ENCODE peak calls at places on chromosomes 3 and 15, in five cellular contexts. I, V, P, Y and B are unnamed samples.

GRCh38 chr3:120147072-120147871 is 53.0 kb upstream of the GSK3B start:
- DNase-seq in P (no peak), I (peak), V (no peak), Y (no peak), B (no peak)

GRCh38 chr3:14561051-14561634 is 21.0 kb upstream of the GRIP2 start:
- DNase-seq in Y (no peak), P (no peak), I (no peak), V (no peak), B (no peak)

GRCh38 chr3:160400631-160401150 is 1.2 kb downstream of the SMC4 start:
- DNase-seq in Y (peak), I (peak), P (no peak), V (no peak), B (no peak)

GRCh38 chr3:50008931-50009330 is 69.0 kb downstream of the RBM6 start:
- DNase-seq in I (no peak), P (no peak), Y (no peak), V (no peak), B (no peak)

GRCh38 chr15:40567111-40567510 is 2.0 kb upstream of the RPUSD2 start:
- DNase-seq in Y (no peak), I (no peak), P (no peak), V (no peak), B (no peak)

GRCh38 chr3:137105277-137105977 is 147.6 kb downstream of the IL20RB start:
- DNase-seq in P (no peak), V (no peak), I (no peak), Y (no peak), B (peak)

GRCh38 chr3:176219970-176220369 is 977.3 kb downstream of the TBL1XR1 start:
- DNase-seq in V (peak), I (no peak), P (no peak), Y (no peak), B (no peak)

GRCh38 chr3:127454968-127455367 is 135.6 kb downstream of the TPRA1 start:
- DNase-seq in V (no peak), P (no peak), Y (peak), I (peak), B (no peak)

GRCh38 chr15:55230051-55230670 is 33.4 kb upstream of the RSL24D1 start:
- DNase-seq in I (no peak), Y (no peak), V (no peak), P (no peak), B (no peak)

GRCh38 chr3:171829841-171830559 is 13.1 kb upstream of the TMEM212 start:
- DNase-seq in P (no peak), I (peak), Y (peak), V (no peak), B (peak)

GRCh38 chr3:71478568-71478967 is 105.0 kb downstream of the FOXP1 start:
- DNase-seq in V (no peak), I (no peak), P (no peak), Y (no peak), B (no peak)

GRCh38 chr3:181855825-181856224 is 144.1 kb downstream of the SOX2 start:
- DNase-seq in I (peak), V (no peak), P (no peak), Y (no peak), B (no peak)

GRCh38 chr3:11059090-11059798 is 66.7 kb downstream of the SLC6A1 start:
- DNase-seq in I (peak), Y (peak), V (no peak), P (peak), B (peak)

GRCh38 chr15:48883699-48884098 is 5.8 kb downstream of the EID1 start:
- DNase-seq in Y (no peak), P (no peak), V (no peak), I (no peak), B (no peak)

GRCh38 chr3:103712320-103713008 is 1277.6 kb downstream of the ZPLD1 start:
- DNase-seq in P (no peak), I (no peak), Y (no peak), V (no peak), B (peak)

GRCh38 chr3:164452707-164453106 is 625.6 kb downstream of the SI start:
- DNase-seq in Y (no peak), I (no peak), P (no peak), V (no peak), B (no peak)

GRCh38 chr15:62809106-62809967 is 233.2 kb upstream of the TPM1 start:
- DNase-seq in V (no peak), Y (no peak), I (no peak), P (no peak), B (no peak)

GRCh38 chr15:67098768-67099282 is 33.4 kb downstream of the SMAD3 start:
- DNase-seq in V (no peak), P (no peak), Y (no peak), I (no peak), B (no peak)

GRCh38 chr3:112132975-112133448 is at the start of gene GCSAM:
- DNase-seq in I (peak), V (no peak), P (no peak), Y (peak), B (no peak)

GRCh38 chr3:29279276-29279675 is 1.6 kb upstream of the RBMS3 start:
- DNase-seq in P (no peak), V (no peak), I (no peak), Y (no peak), B (no peak)

GRCh38 chr3:106827515-106828213 is 549.6 kb upstream of the CCDC54 start:
- DNase-seq in V (no peak), P (no peak), I (no peak), Y (no peak), B (no peak)

GRCh38 chr3:190382082-190382481 is 5.9 kb upstream of the CLDN16 start:
- DNase-seq in Y (no peak), I (no peak), V (no peak), P (no peak), B (no peak)

GRCh38 chr15:39616731-39617455 is 36.0 kb downstream of the THBS1 start:
- DNase-seq in V (no peak), Y (no peak), P (no peak), I (no peak), B (no peak)

GRCh38 chr3:111803123-111803593 is 55.9 kb upstream of the PHLDB2 start:
- DNase-seq in V (no peak), I (peak), P (no peak), Y (peak), B (no peak)

GRCh38 chr3:167874667-167875372 is 139.3 kb downstream of the SERPINI1 start:
- DNase-seq in V (no peak), P (no peak), Y (no peak), I (no peak), B (no peak)
- TF ChIP-seq POLR2AphosphoS5 in V (no peak), P (no peak), Y (no peak), I (no peak), B (no peak)

GRCh38 chr15:56883088-56883487 is 35.4 kb upstream of the TCF12 start:
- DNase-seq in Y (no peak), I (no peak), V (no peak), P (no peak), B (no peak)

GRCh38 chr15:56887782-56888127 is 30.7 kb upstream of the TCF12 start:
- DNase-seq in Y (no peak), V (no peak), P (no peak), I (no peak), B (no peak)

GRCh38 chr15:56886450-56886856 is 32.0 kb upstream of the TCF12 start:
- DNase-seq in P (no peak), I (no peak), Y (no peak), V (no peak), B (no peak)

GRCh38 chr15:56890038-56890437 is 28.4 kb upstream of the TCF12 start:
- DNase-seq in P (no peak), V (no peak), I (no peak), Y (no peak), B (no peak)

GRCh38 chr15:56886878-56887781 is 31.3 kb upstream of the TCF12 start:
- DNase-seq in P (peak), I (peak), V (peak), Y (peak), B (peak)
- TF ChIP-seq POLR2AphosphoS5 in P (peak), I (peak), V (peak), Y (peak), B (peak)

GRCh38 chr3:8470801-8471200 is 30.8 kb upstream of the LMCD1 start:
- DNase-seq in P (no peak), V (no peak), I (no peak), Y (no peak), B (no peak)
- TF ChIP-seq POLR2AphosphoS5 in P (no peak), V (no peak), I (no peak), Y (no peak), B (no peak)

GRCh38 chr3:197597335-197597734 is 41.6 kb upstream of the BDH1 start:
- DNase-seq in I (no peak), Y (no peak), P (no peak), V (no peak), B (no peak)

GRCh38 chr3:197598404-197598980 is 42.7 kb upstream of the BDH1 start:
- DNase-seq in P (no peak), V (no peak), I (no peak), Y (no peak), B (no peak)

GRCh38 chr3:197600796-197601565 is 45.2 kb upstream of the BDH1 start:
- DNase-seq in P (no peak), I (no peak), Y (no peak), V (no peak), B (no peak)

GRCh38 chr3:197595470-197596185 is 39.9 kb upstream of the BDH1 start:
- DNase-seq in I (no peak), V (no peak), Y (no peak), P (no peak), B (no peak)

GRCh38 chr3:197599089-197599765 is 43.5 kb upstream of the BDH1 start:
- DNase-seq in P (peak), Y (peak), I (peak), V (peak), B (peak)
- TF ChIP-seq POLR2AphosphoS5 in P (no peak), Y (no peak), I (no peak), V (no peak), B (no peak)

GRCh38 chr3:98519351-98519750 is 3.4 kb downstream of the CLDND1 start:
- DNase-seq in V (no peak), Y (no peak), I (no peak), P (no peak), B (no peak)
- TF ChIP-seq POLR2AphosphoS5 in V (no peak), Y (no peak), I (no peak), P (peak), B (no peak)

GRCh38 chr3:62625278-62625677 is 249.9 kb downstream of the CADPS start:
- DNase-seq in V (no peak), Y (no peak), I (no peak), P (no peak), B (no peak)

GRCh38 chr3:62631471-62631870 is 243.7 kb downstream of the CADPS start:
- DNase-seq in V (no peak), Y (no peak), P (no peak), I (no peak), B (no peak)

GRCh38 chr3:62632510-62633294 is 242.5 kb downstream of the CADPS start:
- DNase-seq in P (no peak), I (no peak), V (no peak), Y (no peak), B (no peak)

GRCh38 chr3:62636235-62636826 is 238.9 kb downstream of the CADPS start:
- DNase-seq in P (no peak), V (no peak), I (no peak), Y (no peak), B (no peak)

DNA sequence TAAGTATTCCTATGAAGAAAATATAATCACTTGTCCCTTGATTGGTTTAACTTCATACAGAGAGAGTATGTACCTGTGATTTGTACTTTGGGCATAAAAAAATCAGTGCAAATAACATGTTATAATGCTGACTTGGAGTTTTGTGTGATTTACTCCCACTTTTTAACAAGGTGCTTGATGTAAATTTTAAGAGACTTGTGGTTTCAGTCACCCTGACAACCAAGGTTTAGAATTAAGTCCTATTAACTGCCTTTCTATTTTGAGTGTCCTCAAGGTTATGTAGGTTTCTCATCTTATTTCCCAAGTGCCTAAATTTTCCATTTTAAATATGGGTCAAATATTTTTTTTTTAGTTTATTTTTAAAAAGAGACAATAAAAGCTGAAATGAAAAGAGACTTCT is 244.6 kb downstream of the CADPS start:
- DNase-seq in V (no peak), Y (no peak), P (no peak), I (no peak), B (no peak)
- TF ChIP-seq POLR2AphosphoS5 in V (no peak), Y (no peak), P (no peak), I (no peak), B (no peak)

GRCh38 chr3:43997788-43998373 is 243.8 kb upstream of the TOPAZ1 start:
- DNase-seq in Y (no peak), V (no peak), I (no peak), P (no peak), B (no peak)
- TF ChIP-seq POLR2AphosphoS5 in Y (no peak), V (no peak), I (no peak), P (no peak), B (no peak)

GRCh38 chr3:195441971-195442572 is 748 bp downstream of the ACAP2 start:
- DNase-seq in V (no peak), Y (peak), P (no peak), I (peak), B (no peak)

GRCh38 chr3:195440379-195440778 is 2.4 kb downstream of the ACAP2 start:
- DNase-seq in V (no peak), P (no peak), Y (no peak), I (no peak), B (no peak)

GRCh38 chr3:195441051-195441450 is 1.8 kb downstream of the ACAP2 start:
- DNase-seq in I (no peak), V (no peak), P (no peak), Y (no peak), B (no peak)

GRCh38 chr3:195441476-195441970 is 1.3 kb downstream of the ACAP2 start:
- DNase-seq in Y (no peak), I (no peak), V (no peak), P (no peak), B (no peak)

DNA sequence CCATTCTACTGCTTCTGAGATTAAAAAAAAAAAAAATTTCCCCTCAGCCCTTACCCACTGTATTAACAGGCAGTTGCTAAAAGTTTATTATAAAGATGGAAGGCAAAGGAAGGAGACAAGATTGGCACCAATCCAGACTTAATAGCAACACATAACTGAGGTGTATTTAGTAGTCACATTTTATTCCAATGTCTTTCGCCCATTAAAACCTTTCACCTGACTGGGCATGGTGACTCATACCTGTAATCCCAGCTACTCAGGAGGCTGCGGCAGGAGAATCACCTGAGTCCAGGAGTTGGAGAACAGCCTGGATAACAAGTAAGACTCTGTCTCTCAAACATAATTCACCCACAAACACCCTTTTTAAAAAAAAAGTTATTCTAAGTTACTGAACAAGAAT is 4.4 kb downstream of the ACAP2 start:
- DNase-seq in Y (no peak), I (no peak), V (no peak), P (no peak), B (no peak)
- TF ChIP-seq POLR2AphosphoS5 in Y (no peak), I (no peak), V (no peak), P (no peak), B (no peak)

GRCh38 chr3:194132465-194133358 is 3.2 kb upstream of the HES1 start:
- DNase-seq in P (no peak), V (no peak), I (no peak), Y (peak), B (no peak)

GRCh38 chr3:194130211-194130610 is 5.7 kb upstream of the HES1 start:
- DNase-seq in P (no peak), V (no peak), Y (no peak), I (no peak), B (no peak)

GRCh38 chr3:194128202-194128907 is 7.6 kb upstream of the HES1 start:
- DNase-seq in P (no peak), Y (no peak), V (no peak), I (no peak), B (no peak)

GRCh38 chr3:194129581-194130133 is 6.3 kb upstream of the HES1 start:
- DNase-seq in Y (peak), P (no peak), I (no peak), V (no peak), B (no peak)

GRCh38 chr3:194130807-194131589 is 5.0 kb upstream of the HES1 start:
- DNase-seq in V (no peak), I (peak), P (no peak), Y (no peak), B (no peak)
- TF ChIP-seq POLR2AphosphoS5 in V (no peak), I (no peak), P (peak), Y (no peak), B (no peak)